ENCODE peak calls at places on chromosome 20, in eight cellular contexts. D is upper lobe of left lung, F is ovary, S is fibroblast of lung, L is heart left ventricle, X is heart right ventricle, H is lung, T is A549. Z is an unnamed sample. For H3K4me1, the result is how much of the 10 kb centered on the place peaks cover.

GRCh38 chr20:41587956-41588355 is 30.2 kb downstream of the CHD6 start:
- DNase-seq in D (no peak), F (no peak), S (peak), L (no peak), X (no peak), H (no peak), T (no peak), Z (no peak)

GRCh38 chr20:51525241-51526104 is 17.0 kb downstream of the NFATC2 start:
- DNase-seq in D (no peak), F (no peak), S (no peak), L (peak), X (no peak), H (no peak), T (no peak), Z (peak)

GRCh38 chr20:59064214-59064722 is 21.7 kb upstream of the PRELID3B start:
- DNase-seq in D (no peak), F (no peak), S (no peak), L (no peak), X (no peak), H (no peak), T (no peak), Z (no peak)

GRCh38 chr20:37498066-37498702 is 22.9 kb upstream of the NNAT start:
- DNase-seq in D (no peak), F (no peak), S (no peak), L (no peak), X (no peak), H (no peak), T (no peak), Z (no peak)

GRCh38 chr20:37937686-37938085 is 34.8 kb downstream of the VSTM2L start:
- DNase-seq in D (no peak), F (no peak), S (no peak), L (no peak), X (no peak), H (no peak), T (no peak), Z (no peak)

GRCh38 chr20:23520185-23520584 is 29.3 kb downstream of the CST8 start:
- DNase-seq in D (no peak), F (no peak), S (no peak), L (no peak), X (no peak), H (no peak), T (no peak), Z (no peak)

GRCh38 chr20:41086402-41087324 is 50.7 kb upstream of the PLCG1 start:
- DNase-seq in D (no peak), F (no peak), S (no peak), L (no peak), X (no peak), H (no peak), T (no peak), Z (no peak)

GRCh38 chr20:35893942-35894341 is 60.4 kb downstream of the SCAND1 start:
- DNase-seq in D (no peak), F (no peak), S (no peak), L (no peak), X (no peak), H (no peak), T (no peak), Z (no peak)

GRCh38 chr20:64047968-64048401 is 1.5 kb downstream of the SOX18 start:
- DNase-seq in D (no peak), F (no peak), S (no peak), L (no peak), X (no peak), H (no peak), T (no peak), Z (no peak)

GRCh38 chr20:17390655-17391054 is 140.5 kb downstream of the BFSP1 start:
- DNase-seq in D (no peak), F (no peak), S (no peak), L (no peak), X (no peak), H (no peak), T (no peak), Z (no peak)

GRCh38 chr20:54234991-54235390 is 27.1 kb downstream of the PFDN4 start:
- DNase-seq in D (no peak), F (no peak), S (no peak), L (no peak), X (no peak), H (no peak), T (no peak), Z (no peak)

GRCh38 chr20:57991211-57991841 is 237.1 kb downstream of the ANKRD60 start:
- DNase-seq in D (no peak), F (no peak), S (no peak), L (no peak), X (no peak), H (no peak), T (peak), Z (no peak)

GRCh38 chr20:58583141-58583540 is 67.9 kb upstream of the APCDD1L start:
- DNase-seq in D (no peak), F (no peak), S (no peak), L (no peak), X (no peak), H (no peak), T (no peak), Z (no peak)

GRCh38 chr20:63260943-63261807 is 6.9 kb upstream of the NKAIN4 start:
- DNase-seq in D (no peak), F (no peak), S (peak), L (no peak), X (no peak), H (no peak), T (no peak), Z (no peak)

GRCh38 chr20:23142162-23143050 is 56.3 kb upstream of the CD93 start:
- DNase-seq in D (peak), F (no peak), S (no peak), L (no peak), X (no peak), H (no peak), T (no peak), Z (no peak)

GRCh38 chr20:52256465-52256864 is 64.9 kb upstream of the ZFP64 start:
- DNase-seq in D (no peak), F (no peak), S (no peak), L (no peak), X (no peak), H (no peak), T (no peak), Z (no peak)

GRCh38 chr20:44610313-44610965 is 28.1 kb downstream of the PKIG start:
- DNase-seq in D (no peak), F (no peak), S (no peak), L (no peak), X (no peak), H (no peak), T (no peak), Z (peak)

GRCh38 chr20:21125072-21125848 is 622 bp upstream of the KIZ start:
- DNase-seq in D (peak), F (peak), S (peak), L (peak), X (peak), H (no peak), T (peak), Z (no peak)

GRCh38 chr20:54633374-54633773 is 158.0 kb downstream of the DOK5 start:
- DNase-seq in D (no peak), F (no peak), S (no peak), L (no peak), X (no peak), H (no peak), T (no peak), Z (no peak)

GRCh38 chr20:17871861-17872260 is 96.7 kb downstream of the SNX5 start:
- DNase-seq in D (no peak), F (peak), S (no peak), L (no peak), X (no peak), H (no peak), T (no peak), Z (no peak)

GRCh38 chr20:63756648-63756991 is 17.0 kb downstream of the SLC2A4RG start:
- DNase-seq in D (no peak), F (no peak), S (no peak), L (no peak), X (no peak), H (no peak), T (no peak), Z (no peak)

GRCh38 chr20:34859826-34860545 is 12.7 kb downstream of the GGT7 start:
- DNase-seq in D (no peak), F (no peak), S (no peak), L (no peak), X (no peak), H (no peak), T (no peak), Z (no peak)

GRCh38 chr20:20864346-20865096 is 152.1 kb upstream of the RALGAPA2 start:
- DNase-seq in D (no peak), F (no peak), S (no peak), L (no peak), X (no peak), H (no peak), T (peak), Z (no peak)

GRCh38 chr20:63837475-63837874 is 6.4 kb upstream of the ZBTB46 start:
- DNase-seq in D (no peak), F (no peak), S (no peak), L (no peak), X (no peak), H (no peak), T (no peak), Z (no peak)

GRCh38 chr20:38201356-38201755 is 36.3 kb upstream of the TGM2 start:
- DNase-seq in D (peak), F (no peak), S (peak), L (no peak), X (no peak), H (no peak), T (peak), Z (no peak)

GRCh38 chr20:41005361-41005729 is 23.3 kb upstream of the TOP1 start:
- DNase-seq in D (peak), F (peak), S (peak), L (peak), X (peak), H (peak), T (peak), Z (no peak)

GRCh38 chr20:36097331-36097730 is 57.2 kb upstream of the EPB41L1 start:
- DNase-seq in D (no peak), F (no peak), S (peak), L (no peak), X (no peak), H (no peak), T (no peak), Z (no peak)

GRCh38 chr20:10498196-10498595 is 63.1 kb downstream of the SLX4IP start:
- DNase-seq in D (no peak), F (no peak), S (no peak), L (no peak), X (no peak), H (no peak), T (no peak), Z (no peak)

GRCh38 chr20:10761786-10762185 is 88.0 kb upstream of the JAG1 start:
- DNase-seq in D (no peak), F (no peak), S (peak), L (no peak), X (no peak), H (no peak), T (peak), Z (no peak)

GRCh38 chr20:17227669-17228623 is 1.1 kb downstream of the PCSK2 start:
- DNase-seq in D (no peak), F (peak), S (no peak), L (no peak), X (no peak), H (no peak), T (no peak), Z (no peak)

GRCh38 chr20:41483553-41483930 is 116.9 kb upstream of the EMILIN3 start:
- DNase-seq in D (no peak), F (no peak), S (no peak), L (no peak), X (no peak), H (no peak), T (peak), Z (no peak)

GRCh38 chr20:23121766-23122095 is 35.6 kb upstream of the CD93 start:
- DNase-seq in D (no peak), F (no peak), S (no peak), L (no peak), X (no peak), H (no peak), T (no peak), Z (no peak)

GRCh38 chr20:2032168-2032567 is 38.3 kb upstream of the PDYN start:
- DNase-seq in D (no peak), F (no peak), S (no peak), L (no peak), X (no peak), H (no peak), T (no peak), Z (no peak)

GRCh38 chr20:8530022-8530421 is 398.0 kb downstream of the PLCB1 start:
- DNase-seq in D (no peak), F (no peak), S (no peak), L (no peak), X (no peak), H (no peak), T (no peak), Z (no peak)

GRCh38 chr20:44496976-44497375 is 21.3 kb downstream of the TTPAL start:
- DNase-seq in D (no peak), F (no peak), S (peak), L (no peak), X (no peak), H (no peak), T (peak), Z (no peak)

GRCh38 chr20:44959082-44959895 is 908 bp downstream of the TOMM34 start:
- DNase-seq in D (peak), F (peak), S (peak), L (no peak), X (no peak), H (no peak), T (peak), Z (peak)

GRCh38 chr20:61931476-61932198 is 134.0 kb downstream of the TAF4 start:
- DNase-seq in D (no peak), F (no peak), S (no peak), L (no peak), X (peak), H (no peak), T (no peak), Z (no peak)

GRCh38 chr20:6122111-6122872 is 538 bp downstream of the FERMT1 start:
- DNase-seq in D (no peak), F (peak), S (peak), L (no peak), X (no peak), H (no peak), T (peak), Z (no peak)

GRCh38 chr20:1894471-1894950 is 696 bp upstream of the SIRPA start:
- DNase-seq in D (peak), F (peak), S (peak), L (peak), X (peak), H (no peak), T (no peak), Z (no peak)

GRCh38 chr20:49285813-49286494 is 8.1 kb upstream of the ZNFX1 start:
- DNase-seq in D (no peak), F (no peak), S (no peak), L (no peak), X (no peak), H (no peak), T (no peak), Z (no peak)
- H3K4me1 ChIP-seq in D (under half), F (under half), S (under half), L (under half), X (under half), H (under half), T (half or more), Z (under half)

DNA sequence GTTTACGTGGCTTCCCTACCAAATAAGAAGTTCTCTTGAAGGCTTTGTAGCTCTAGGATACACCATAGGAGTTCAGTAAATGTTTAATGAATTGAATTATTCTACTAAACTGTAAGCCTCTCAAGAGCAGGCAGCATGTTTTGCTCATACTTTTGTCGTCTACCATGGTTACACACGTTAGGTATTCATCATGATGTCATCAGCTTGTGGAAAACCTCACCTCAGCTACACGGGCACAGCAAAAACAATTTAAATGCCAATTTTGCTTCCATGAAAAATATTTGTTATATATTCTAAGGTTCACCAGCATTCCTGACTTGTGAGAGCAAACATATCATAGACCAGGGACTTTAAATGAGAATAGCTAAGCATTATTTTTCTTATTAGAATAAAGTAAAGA is 16.7 kb downstream of the NCOA5 start:
- DNase-seq in D (no peak), F (no peak), S (no peak), L (no peak), X (no peak), H (no peak), T (no peak), Z (no peak)
- H3K4me1 ChIP-seq in D (under half), F (under half), S (under half), L (under half), X (under half), H (under half), T (under half), Z (under half)

GRCh38 chr20:31673435-31673834 is 35.7 kb downstream of the COX4I2 start:
- DNase-seq in D (no peak), F (no peak), S (no peak), L (no peak), X (no peak), H (no peak), T (no peak), Z (no peak)

GRCh38 chr20:31673943-31674463 is 36.3 kb downstream of the COX4I2 start:
- DNase-seq in D (no peak), F (no peak), S (no peak), L (no peak), X (no peak), H (no peak), T (no peak), Z (peak)

GRCh38 chr20:31676534-31677030 is 38.9 kb downstream of the COX4I2 start:
- DNase-seq in D (no peak), F (no peak), S (no peak), L (no peak), X (no peak), H (no peak), T (no peak), Z (no peak)

GRCh38 chr20:31675828-31676533 is 38.3 kb downstream of the COX4I2 start:
- DNase-seq in D (peak), F (peak), S (no peak), L (no peak), X (no peak), H (peak), T (no peak), Z (peak)

DNA sequence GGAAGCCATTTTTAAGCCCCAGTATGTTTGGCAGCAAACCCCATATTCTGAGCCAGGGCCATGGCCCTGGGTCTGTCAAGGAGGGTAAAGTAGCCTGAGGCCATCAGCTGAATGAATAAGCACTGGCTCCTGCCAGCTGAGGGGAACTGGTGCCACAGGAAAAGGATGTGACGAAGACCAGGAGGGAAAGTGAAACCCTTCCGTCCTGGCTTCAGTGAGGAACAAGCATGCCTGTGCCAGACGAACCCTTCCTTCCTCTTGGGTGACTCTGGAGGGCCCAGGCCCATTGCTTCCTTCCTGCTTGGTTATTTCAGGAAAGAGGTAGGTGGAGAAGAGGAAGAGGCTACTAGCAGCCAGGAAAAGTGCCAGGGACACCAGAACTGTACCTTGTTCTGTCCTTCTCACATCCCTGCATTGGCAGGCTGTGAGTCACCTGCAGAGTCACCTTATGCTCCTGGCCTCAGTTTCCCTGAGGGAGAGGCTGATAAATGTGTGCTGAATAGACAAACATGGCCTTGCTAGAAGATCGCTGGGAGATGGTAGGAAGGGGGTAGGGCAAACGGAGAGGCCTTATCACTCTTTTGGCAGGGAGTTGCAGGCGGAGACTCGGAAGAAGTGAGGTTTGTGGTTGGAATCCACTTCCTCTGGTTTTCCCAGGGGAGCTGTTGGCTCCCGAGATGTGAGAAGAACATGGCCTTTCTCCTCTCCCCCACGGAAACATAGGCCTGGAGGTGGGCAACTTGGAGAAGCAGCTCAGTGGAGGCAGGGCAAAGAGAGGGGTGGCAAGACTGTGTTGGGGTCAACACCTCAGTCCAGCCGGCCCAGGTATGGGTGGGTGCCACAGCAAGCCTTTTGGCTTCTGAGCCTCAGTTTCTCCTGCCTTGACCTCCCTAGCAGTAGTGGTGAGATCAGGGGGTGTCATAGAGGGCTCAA is 37.4 kb downstream of the COX4I2 start:
- DNase-seq in D (peak), F (peak), S (peak), L (peak), X (peak), H (peak), T (no peak), Z (peak)
- H3K4me1 ChIP-seq in D (half or more), F (under half), S (under half), L (half or more), X (half or more), H (half or more), T (half or more), Z (half or more)

GRCh38 chr20:33561981-33562601 is 72.2 kb downstream of the CBFA2T2 start:
- DNase-seq in D (peak), F (peak), S (peak), L (peak), X (peak), H (peak), T (peak), Z (no peak)

GRCh38 chr20:33559994-33560393 is 70.1 kb downstream of the CBFA2T2 start:
- DNase-seq in D (no peak), F (no peak), S (no peak), L (no peak), X (no peak), H (no peak), T (no peak), Z (no peak)

GRCh38 chr20:33556237-33556636 is 66.3 kb downstream of the CBFA2T2 start:
- DNase-seq in D (no peak), F (no peak), S (no peak), L (no peak), X (no peak), H (no peak), T (no peak), Z (no peak)

GRCh38 chr20:33558348-33559144 is 68.7 kb downstream of the CBFA2T2 start:
- DNase-seq in D (no peak), F (no peak), S (no peak), L (no peak), X (no peak), H (no peak), T (no peak), Z (no peak)

GRCh38 chr20:33559212-33559611 is 69.3 kb downstream of the CBFA2T2 start:
- DNase-seq in D (no peak), F (no peak), S (no peak), L (no peak), X (no peak), H (no peak), T (no peak), Z (no peak)
- H3K4me1 ChIP-seq in D (under half), F (under half), S (under half), L (under half), X (under half), H (under half), T (under half), Z (under half)